ENCODE peak calls at places on chromosomes 1 and 21, in eight cellular contexts. E is stomach, Z is prostate gland, R is HCT116, W is HepG2, P is K562, L is suprapubic skin, I is sigmoid colon. H is an unnamed sample.

GRCh38 chr1:236342403-236343245 is 51.5 kb upstream of the EDARADD start:
- DNase-seq in E (no peak), Z (no peak), R (no peak), W (no peak), P (no peak), L (no peak), I (no peak), H (no peak)

GRCh38 chr1:192550922-192551534 is 24.5 kb upstream of the RGS1 start:
- DNase-seq in E (no peak), Z (no peak), R (peak), W (no peak), P (no peak), L (no peak), I (no peak), H (no peak)

GRCh38 chr1:8315573-8316475 is 2.1 kb upstream of the SLC45A1 start:
- DNase-seq in E (no peak), Z (no peak), R (no peak), W (peak), P (no peak), L (no peak), I (no peak), H (no peak)

GRCh38 chr1:203492486-203493130 is 1.3 kb upstream of the OPTC start:
- DNase-seq in E (no peak), Z (no peak), R (no peak), W (no peak), P (no peak), L (no peak), I (peak), H (no peak)

GRCh38 chr1:68904472-68904871 is 407.6 kb upstream of the DEPDC1 start:
- DNase-seq in E (no peak), Z (no peak), R (no peak), W (no peak), P (no peak), L (no peak), I (no peak), H (no peak)

GRCh38 chr21:28521932-28522826 is 470.5 kb downstream of the LTN1 start:
- DNase-seq in E (no peak), Z (no peak), R (no peak), W (no peak), P (no peak), L (no peak), I (no peak), H (no peak)

GRCh38 chr21:43367296-43367695 is 59.6 kb downstream of the SIK1 start:
- DNase-seq in E (no peak), Z (no peak), R (no peak), W (no peak), P (no peak), L (no peak), I (no peak), H (no peak)

GRCh38 chr1:21262282-21263051 is 27.8 kb downstream of the ECE1 start:
- DNase-seq in E (peak), Z (peak), R (no peak), W (peak), P (peak), L (peak), I (peak), H (no peak)

GRCh38 chr1:87129038-87129437 is 199.6 kb upstream of the LMO4 start:
- DNase-seq in E (no peak), Z (no peak), R (no peak), W (no peak), P (no peak), L (no peak), I (no peak), H (no peak)

GRCh38 chr1:77271851-77272250 is 10.0 kb upstream of the AK5 start:
- DNase-seq in E (no peak), Z (no peak), R (no peak), W (no peak), P (no peak), L (no peak), I (no peak), H (no peak)

GRCh38 chr1:53183277-53183990 is 13.2 kb upstream of the CPT2 start:
- DNase-seq in E (peak), Z (no peak), R (no peak), W (peak), P (peak), L (no peak), I (peak), H (no peak)

GRCh38 chr1:3536395-3536794 is 74.9 kb downstream of the MEGF6 start:
- DNase-seq in E (no peak), Z (no peak), R (no peak), W (no peak), P (no peak), L (no peak), I (no peak), H (no peak)

GRCh38 chr1:184362876-184363275 is 24.0 kb upstream of the C1orf21 start:
- DNase-seq in E (no peak), Z (peak), R (no peak), W (no peak), P (no peak), L (no peak), I (no peak), H (no peak)

GRCh38 chr1:176843352-176844297 is 320.9 kb downstream of the ASTN1 start:
- DNase-seq in E (no peak), Z (no peak), R (peak), W (peak), P (peak), L (no peak), I (no peak), H (no peak)

GRCh38 chr21:35375115-35375514 is 326.0 kb upstream of the RUNX1 start:
- DNase-seq in E (no peak), Z (no peak), R (no peak), W (no peak), P (no peak), L (no peak), I (peak), H (no peak)

GRCh38 chr1:22365331-22366295 is 86.0 kb upstream of the ZBTB40 start:
- DNase-seq in E (no peak), Z (no peak), R (no peak), W (no peak), P (peak), L (no peak), I (no peak), H (no peak)

GRCh38 chr1:96790599-96790998 is 69.0 kb downstream of the PTBP2 start:
- DNase-seq in E (no peak), Z (no peak), R (no peak), W (no peak), P (no peak), L (no peak), I (no peak), H (no peak)

GRCh38 chr1:208029381-208030319 is 118.7 kb upstream of the CD34 start:
- DNase-seq in E (no peak), Z (no peak), R (no peak), W (no peak), P (no peak), L (no peak), I (no peak), H (no peak)

GRCh38 chr1:61284933-61285332 is 202.6 kb downstream of the NFIA start:
- DNase-seq in E (no peak), Z (no peak), R (no peak), W (no peak), P (no peak), L (no peak), I (no peak), H (no peak)

GRCh38 chr1:207647966-207648906 is 3.3 kb downstream of the CR1L start:
- DNase-seq in E (no peak), Z (no peak), R (no peak), W (no peak), P (peak), L (no peak), I (no peak), H (no peak)

GRCh38 chr1:7299329-7299799 is 471.7 kb upstream of the VAMP3 start:
- DNase-seq in E (peak), Z (peak), R (peak), W (no peak), P (no peak), L (no peak), I (peak), H (no peak)

GRCh38 chr1:15736035-15736665 is at the start of gene SLC25A34:
- DNase-seq in E (peak), Z (no peak), R (no peak), W (peak), P (no peak), L (no peak), I (no peak), H (no peak)

GRCh38 chr1:159821171-159821867 is 5.4 kb upstream of the SLAMF8 start:
- DNase-seq in E (no peak), Z (no peak), R (no peak), W (no peak), P (peak), L (no peak), I (no peak), H (no peak)

GRCh38 chr1:173190101-173190895 is 16.8 kb downstream of the TNFSF4 start:
- DNase-seq in E (peak), Z (peak), R (peak), W (peak), P (no peak), L (peak), I (peak), H (no peak)

GRCh38 chr1:37717631-37718030 is 25.3 kb downstream of the CDCA8 start:
- DNase-seq in E (no peak), Z (no peak), R (no peak), W (no peak), P (no peak), L (no peak), I (no peak), H (no peak)

GRCh38 chr1:186304982-186305949 is 69.8 kb downstream of the TPR start:
- DNase-seq in E (no peak), Z (no peak), R (peak), W (peak), P (peak), L (no peak), I (no peak), H (no peak)

GRCh38 chr21:29334717-29335428 is 36.2 kb downstream of the BACH1 start:
- DNase-seq in E (no peak), Z (no peak), R (no peak), W (no peak), P (no peak), L (no peak), I (no peak), H (no peak)

GRCh38 chr1:90074555-90075315 is 79.8 kb downstream of the ZNF326 start:
- DNase-seq in E (no peak), Z (no peak), R (no peak), W (no peak), P (no peak), L (no peak), I (no peak), H (no peak)

GRCh38 chr21:45029298-45029967 is 44.9 kb upstream of the ADARB1 start:
- DNase-seq in E (no peak), Z (no peak), R (no peak), W (peak), P (peak), L (peak), I (no peak), H (no peak)

GRCh38 chr1:34166191-34167090 is 1.4 kb upstream of the CSMD2 start:
- DNase-seq in E (no peak), Z (no peak), R (no peak), W (no peak), P (no peak), L (no peak), I (no peak), H (no peak)

GRCh38 chr1:25820247-25821111 is 725 bp downstream of the MTFR1L start:
- DNase-seq in E (peak), Z (no peak), R (no peak), W (peak), P (peak), L (peak), I (peak), H (no peak)

GRCh38 chr1:204295666-204296065 is 64.1 kb downstream of the PLEKHA6 start:
- DNase-seq in E (peak), Z (no peak), R (no peak), W (peak), P (no peak), L (no peak), I (no peak), H (no peak)

GRCh38 chr1:14597343-14598006 is 1.0 kb upstream of the KAZN start:
- DNase-seq in E (no peak), Z (no peak), R (no peak), W (no peak), P (no peak), L (no peak), I (no peak), H (no peak)

GRCh38 chr21:26814374-26814773 is 30.8 kb downstream of the ADAMTS1 start:
- DNase-seq in E (no peak), Z (no peak), R (no peak), W (no peak), P (no peak), L (no peak), I (no peak), H (no peak)

GRCh38 chr1:219281834-219282233 is 108.2 kb downstream of the LYPLAL1 start:
- DNase-seq in E (no peak), Z (no peak), R (no peak), W (no peak), P (no peak), L (no peak), I (no peak), H (no peak)

GRCh38 chr1:219278288-219278687 is 104.6 kb downstream of the LYPLAL1 start:
- DNase-seq in E (no peak), Z (no peak), R (no peak), W (no peak), P (no peak), L (no peak), I (no peak), H (no peak)

GRCh38 chr1:219276029-219276738 is 102.5 kb downstream of the LYPLAL1 start:
- DNase-seq in E (no peak), Z (no peak), R (no peak), W (no peak), P (no peak), L (no peak), I (no peak), H (no peak)

GRCh38 chr1:219277304-219277840 is 103.7 kb downstream of the LYPLAL1 start:
- DNase-seq in E (no peak), Z (no peak), R (no peak), W (peak), P (no peak), L (no peak), I (no peak), H (no peak)

GRCh38 chr1:219279017-219279770 is 105.5 kb downstream of the LYPLAL1 start:
- DNase-seq in E (no peak), Z (peak), R (no peak), W (peak), P (no peak), L (no peak), I (no peak), H (no peak)
- TF ChIP-seq POLR2AphosphoS5 in E (no peak), Z (peak), R (no peak), W (no peak), P (no peak), L (no peak), I (no peak), H (no peak)

DNA sequence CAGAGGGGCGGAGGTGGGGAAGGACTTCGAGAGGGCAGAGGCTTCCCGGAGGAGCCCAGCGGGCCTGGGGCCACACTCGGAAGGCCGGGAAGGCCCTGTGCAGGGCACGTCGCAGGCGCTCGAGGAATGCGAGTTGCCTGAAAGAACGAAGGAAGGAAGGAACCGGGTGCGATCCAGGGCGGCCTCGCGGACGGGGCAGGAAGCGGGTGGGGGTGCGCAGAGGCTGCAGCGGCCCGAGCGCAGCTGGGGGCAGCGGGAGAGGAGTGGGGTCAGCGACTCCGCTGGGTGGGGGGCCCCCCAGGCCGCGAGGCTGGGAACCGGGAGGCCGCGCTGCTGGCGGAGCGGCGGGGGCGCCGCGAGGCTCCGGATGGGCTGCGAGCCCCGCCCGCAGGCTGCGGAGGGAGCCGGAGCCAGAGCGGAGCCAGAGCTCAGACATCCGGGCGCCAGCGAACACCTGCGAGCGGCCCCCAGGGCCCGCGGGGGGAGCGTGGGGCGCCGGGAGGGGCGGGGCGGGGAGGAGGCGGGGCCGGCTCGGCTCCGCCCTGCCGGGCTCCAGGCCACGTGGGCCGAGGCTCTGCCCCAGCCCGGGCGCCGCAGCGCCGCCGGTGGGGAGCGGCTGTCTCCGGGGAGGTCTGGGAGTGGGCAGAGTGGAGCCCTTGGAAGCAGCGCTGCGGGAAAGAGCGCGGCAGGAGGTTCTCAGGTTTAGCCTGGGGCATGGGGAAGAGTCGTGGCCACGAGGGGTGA is 4.6 kb downstream of the ID3 start:
- DNase-seq in E (peak), Z (peak), R (peak), W (peak), P (peak), L (peak), I (peak), H (no peak)
- TF ChIP-seq POLR2A in E (no peak), Z (peak), R (peak), W (peak), P (peak), L (no peak), I (peak), H (no peak)

DNA sequence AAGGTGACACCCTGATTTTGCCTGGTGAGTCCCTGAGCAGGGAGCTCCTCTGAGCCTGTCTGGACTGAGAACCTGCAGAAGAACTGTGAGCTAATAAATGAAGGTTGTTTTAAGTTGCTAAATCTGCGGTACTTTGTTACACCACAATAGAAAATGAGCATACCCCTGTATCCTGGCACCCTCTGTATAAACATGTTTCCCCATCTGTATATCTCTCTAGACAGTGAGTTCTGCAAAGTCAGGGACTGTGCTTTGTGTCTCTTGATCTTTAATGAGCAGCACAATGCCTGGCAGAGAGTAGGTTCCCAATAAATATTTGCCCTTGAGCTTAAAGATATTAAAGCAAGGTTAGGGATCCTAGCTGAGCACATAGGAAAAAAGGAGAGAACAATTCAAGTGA is 228.8 kb downstream of the OMA1 start:
- DNase-seq in E (no peak), Z (no peak), R (no peak), W (no peak), P (no peak), L (no peak), I (no peak), H (no peak)
- TF ChIP-seq CTCF in E (no peak), Z (no peak), R (no peak), W (no peak), P (no peak), L (no peak), I (no peak), H (no peak)

GRCh38 chr1:170131450-170131849 is 14.3 kb upstream of the NTMT2 start:
- DNase-seq in E (no peak), Z (no peak), R (no peak), W (no peak), P (no peak), L (no peak), I (no peak), H (no peak)
- TF ChIP-seq POLR2AphosphoS5 in E (no peak), Z (no peak), R (no peak), W (no peak), P (no peak), L (no peak), I (no peak), H (no peak)

DNA sequence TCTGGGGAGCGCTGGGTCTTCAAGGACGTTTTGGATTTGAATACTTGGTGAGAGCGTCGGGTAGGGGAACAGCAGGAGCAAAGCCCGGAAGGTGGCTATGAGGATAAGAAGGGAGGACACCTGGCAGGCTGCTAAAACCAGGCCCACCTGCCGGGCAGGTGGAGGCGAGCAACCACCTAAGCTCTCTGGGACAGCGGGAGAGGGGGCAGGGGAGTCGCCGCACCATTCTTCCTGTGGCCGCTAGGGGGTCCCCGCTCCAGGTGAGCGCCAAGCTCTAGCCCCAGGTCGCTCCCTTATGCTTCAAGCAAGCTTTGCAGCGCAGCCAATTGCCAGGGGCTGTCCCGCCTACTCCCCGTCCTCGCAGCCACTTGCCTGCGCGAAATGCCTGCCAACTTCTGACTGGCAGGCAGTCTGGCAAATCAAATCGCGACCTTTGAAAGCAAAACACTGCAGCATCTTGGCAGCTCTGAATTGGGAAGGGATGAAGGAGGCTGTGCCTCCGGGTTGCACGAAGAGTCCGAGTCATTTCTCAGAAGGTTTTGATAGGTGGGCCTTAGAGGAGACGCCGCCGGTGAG is at the start of gene NIPAL3:
- DNase-seq in E (peak), Z (peak), R (peak), W (peak), P (peak), L (peak), I (peak), H (no peak)
- TF ChIP-seq POLR2A in E (no peak), Z (peak), R (no peak), W (no peak), P (peak), L (no peak), I (peak), H (no peak)

DNA sequence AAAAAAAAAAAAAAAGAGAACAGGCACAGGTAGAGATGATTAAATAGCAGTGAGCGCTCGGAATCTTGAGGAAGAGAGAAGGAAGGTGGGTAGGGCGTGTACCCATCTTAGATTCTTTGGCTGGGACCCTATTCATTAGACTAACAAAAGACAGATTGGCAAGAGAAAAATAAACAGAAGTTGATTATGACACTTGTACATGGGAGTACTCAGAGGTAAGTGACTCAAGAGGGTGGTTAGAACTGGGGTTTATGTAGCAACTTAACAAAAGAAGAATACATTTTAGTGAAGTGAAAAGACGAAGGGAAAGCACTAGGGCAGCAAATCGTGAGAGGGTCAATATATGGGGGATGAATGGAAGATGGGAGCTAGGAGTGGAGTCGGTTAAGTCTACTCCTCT is 25.7 kb upstream of the RCC2 start:
- DNase-seq in E (no peak), Z (no peak), R (no peak), W (no peak), P (no peak), L (no peak), I (no peak), H (no peak)
- TF ChIP-seq CTCF in E (no peak), Z (no peak), R (no peak), W (no peak), P (no peak), L (no peak), I (no peak), H (no peak)

DNA sequence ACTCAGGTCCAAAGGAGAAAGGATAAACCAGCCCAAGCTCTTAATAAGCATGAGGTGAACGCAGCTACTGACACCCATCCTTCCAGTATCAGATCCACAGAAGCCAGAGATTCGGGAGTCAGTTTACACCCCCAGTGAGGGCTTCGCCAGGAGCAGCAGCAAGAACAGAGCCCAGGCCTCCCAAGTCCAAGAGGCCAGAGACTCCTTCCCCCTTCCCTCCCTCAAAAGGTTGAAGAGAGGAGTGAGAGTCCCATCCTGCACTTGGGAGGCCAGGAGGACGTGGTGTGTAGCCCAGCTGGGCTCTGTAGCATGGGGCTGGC is 72.8 kb downstream of the MRPL37 start:
- DNase-seq in E (no peak), Z (no peak), R (no peak), W (no peak), P (no peak), L (no peak), I (no peak), H (no peak)
- TF ChIP-seq POLR2AphosphoS5 in E (no peak), Z (no peak), R (no peak), W (no peak), P (no peak), L (no peak), I (no peak), H (no peak)